ENCODE peak calls at places on chromosomes 1 and 21, in five cellular contexts. S is A549, H is stomach, C is epithelial cell of esophagus, Y is brain microvascular endothelial cell. U is an unnamed sample.
A peak's percentile ranks its signal among the peaks of the same experiment; 100 is the strongest.

GRCh38 chr1:94648225-94649007 is 106.9 kb upstream of the F3 start:
- DNase-seq in S (no peak), H (peak; percentile 68), C (peak; percentile 99), Y (peak; percentile 99), U (no peak)

GRCh38 chr1:37394574-37395464 is 79.6 kb upstream of the ZC3H12A start:
- DNase-seq in S (peak; percentile 28), H (no peak), C (no peak), Y (no peak), U (no peak)

GRCh38 chr1:96865731-96866684 is 144.4 kb downstream of the PTBP2 start:
- DNase-seq in S (peak; percentile 60), H (no peak), C (peak; percentile 87), Y (peak; percentile 89), U (no peak)

GRCh38 chr1:182809414-182809957 is 19.9 kb downstream of the NPL start:
- DNase-seq in S (no peak), H (no peak), C (peak; percentile 30), Y (no peak), U (no peak)

GRCh38 chr1:21503706-21504377 is 5.4 kb upstream of the ALPL start:
- DNase-seq in S (no peak), H (no peak), C (no peak), Y (no peak), U (no peak)

GRCh38 chr1:94270801-94271203 is 33.4 kb upstream of the ARHGAP29 start:
- DNase-seq in S (no peak), H (no peak), C (peak; percentile 75), Y (peak; percentile 61), U (no peak)

GRCh38 chr1:238487931-238488330 is 597.2 kb upstream of the ZP4 start:
- DNase-seq in S (no peak), H (no peak), C (no peak), Y (no peak), U (no peak)

GRCh38 chr1:169047074-169047473 is 59.4 kb upstream of the ATP1B1 start:
- DNase-seq in S (no peak), H (no peak), C (peak; percentile 73), Y (no peak), U (no peak)

GRCh38 chr1:47823016-47823843 is 174.0 kb downstream of the TRABD2B start:
- DNase-seq in S (no peak), H (no peak), C (no peak), Y (no peak), U (no peak)

GRCh38 chr1:54991939-54992338 is 6.8 kb upstream of the BSND start:
- DNase-seq in S (no peak), H (no peak), C (no peak), Y (no peak), U (no peak)

GRCh38 chr1:219699870-219700269 is 87.0 kb upstream of the ZC3H11B start:
- DNase-seq in S (no peak), H (no peak), C (peak; percentile 35), Y (peak; percentile 88), U (no peak)

GRCh38 chr1:26540346-26540745 is 10.8 kb downstream of the RPS6KA1 start:
- DNase-seq in S (no peak), H (no peak), C (no peak), Y (no peak), U (no peak)

GRCh38 chr1:114342376-114342775 is 168.6 kb downstream of the TRIM33 start:
- DNase-seq in S (no peak), H (no peak), C (no peak), Y (no peak), U (no peak)

GRCh38 chr1:175413367-175413766 is 220.8 kb upstream of the KIAA0040 start:
- DNase-seq in S (no peak), H (no peak), C (no peak), Y (no peak), U (no peak)

GRCh38 chr1:73327998-73328397 is 870.0 kb downstream of the LRRIQ3 start:
- DNase-seq in S (no peak), H (no peak), C (no peak), Y (no peak), U (no peak)

GRCh38 chr1:111214086-111214801 is 13.3 kb upstream of the CHI3L2 start:
- DNase-seq in S (no peak), H (no peak), C (peak; percentile 87), Y (no peak), U (no peak)

GRCh38 chr1:114062646-114063045 is 83.4 kb downstream of the OLFML3 start:
- DNase-seq in S (no peak), H (no peak), C (no peak), Y (no peak), U (no peak)

GRCh38 chr1:39104158-39105060 is 78.3 kb downstream of the NDUFS5 start:
- DNase-seq in S (peak; percentile 23), H (no peak), C (no peak), Y (no peak), U (no peak)

GRCh38 chr1:65911679-65912078 is 119.0 kb downstream of the PDE4B start:
- DNase-seq in S (no peak), H (no peak), C (no peak), Y (no peak), U (no peak)

GRCh38 chr21:40769231-40769630 is 77.7 kb downstream of the DSCAM start:
- DNase-seq in S (no peak), H (no peak), C (no peak), Y (no peak), U (no peak)

GRCh38 chr1:162822391-162823200 is 32.1 kb downstream of the HSD17B7 start:
- DNase-seq in S (peak; percentile 17), H (peak; percentile 35), C (peak; percentile 18), Y (no peak), U (peak; percentile 23)

GRCh38 chr1:12153181-12153785 is 13.5 kb upstream of the TNFRSF1B start:
- DNase-seq in S (no peak), H (peak; percentile 53), C (no peak), Y (peak; percentile 72), U (no peak)

GRCh38 chr1:234478481-234479309 is at the start of gene TARBP1:
- DNase-seq in S (peak; percentile 77), H (peak; percentile 70), C (peak; percentile 78), Y (peak; percentile 46), U (peak; percentile 89)

GRCh38 chr1:235074335-235075120 is 54.1 kb downstream of the TOMM20 start:
- DNase-seq in S (peak; percentile 86), H (peak; percentile 68), C (peak; percentile 79), Y (peak; percentile 66), U (peak; percentile 70)

GRCh38 chr1:166165661-166166399 is 971 bp downstream of the FAM78B start:
- DNase-seq in S (peak; percentile 46), H (no peak), C (no peak), Y (no peak), U (peak; percentile 39)

GRCh38 chr1:156885314-156885713 is 8.2 kb upstream of the PEAR1 start:
- DNase-seq in S (no peak), H (no peak), C (no peak), Y (no peak), U (no peak)

GRCh38 chr1:89762801-89763648 is 57.8 kb upstream of the LRRC8D start:
- DNase-seq in S (peak; percentile 73), H (peak; percentile 84), C (peak; percentile 80), Y (peak; percentile 69), U (peak; percentile 82)

GRCh38 chr1:30478799-30479198 is 244.6 kb downstream of the MATN1 start:
- DNase-seq in S (no peak), H (peak; percentile 11), C (no peak), Y (no peak), U (no peak)

GRCh38 chr1:39576016-39576657 is 453 bp downstream of the PABPC4 start:
- DNase-seq in S (no peak), H (peak; percentile 30), C (peak; percentile 14), Y (no peak), U (peak; percentile 61)

GRCh38 chr1:220680085-220680687 is 10.0 kb upstream of the C1orf115 start:
- DNase-seq in S (peak; percentile 51), H (no peak), C (peak; percentile 58), Y (no peak), U (peak; percentile 70)

GRCh38 chr1:228443395-228443794 is 26.7 kb upstream of the TRIM17 start:
- DNase-seq in S (no peak), H (no peak), C (no peak), Y (no peak), U (no peak)

GRCh38 chr1:32239790-32240139 is 7.3 kb upstream of the FAM167B start:
- DNase-seq in S (no peak), H (no peak), C (no peak), Y (no peak), U (no peak)

GRCh38 chr1:203217139-203217621 is 12.3 kb downstream of the CHIT1 start:
- DNase-seq in S (no peak), H (no peak), C (peak; percentile 36), Y (no peak), U (no peak)
- TF ChIP-seq CTCF in S (no peak), H (no peak), C (peak; percentile 28), Y (peak; percentile 40), U (peak; percentile 3)

DNA sequence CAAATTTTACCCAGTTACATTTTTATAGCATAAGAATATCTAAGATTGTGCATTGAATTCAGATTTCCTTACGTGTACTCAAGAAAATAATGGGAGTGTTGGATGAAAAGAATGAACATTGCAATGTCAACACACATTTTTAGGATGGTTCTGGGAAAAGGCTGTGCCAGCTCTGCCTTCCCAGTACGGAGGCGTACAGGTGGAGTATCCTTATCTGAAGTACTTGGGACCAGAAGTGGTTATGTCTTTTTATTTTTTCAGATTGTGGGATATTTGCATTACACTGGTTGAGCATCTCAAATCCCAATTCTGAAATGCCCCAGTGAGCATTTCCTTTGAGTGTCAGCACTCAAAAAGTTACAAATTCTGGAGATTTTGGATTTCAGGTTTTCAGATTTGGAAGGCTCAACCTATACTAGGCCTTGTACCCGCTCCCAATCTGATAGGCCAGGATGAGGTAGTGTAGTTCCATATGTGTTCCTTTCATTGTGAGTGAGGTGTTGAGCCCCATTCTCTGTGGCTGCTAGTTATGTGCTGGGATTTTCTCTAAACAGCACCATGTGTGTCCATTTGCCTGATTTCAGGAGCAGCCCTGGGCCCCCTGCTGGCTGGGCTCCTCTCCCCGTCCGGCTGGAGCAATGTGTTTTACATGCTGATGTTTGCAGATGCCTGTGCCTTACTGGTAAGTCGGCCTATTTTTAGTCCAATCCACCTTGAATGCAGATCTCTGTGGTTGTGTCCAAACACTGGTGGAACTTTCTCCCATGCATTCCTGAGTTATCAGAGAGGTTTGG is 60.8 kb downstream of the SLC37A1 start:
- DNase-seq in S (no peak), H (peak; percentile 25), C (no peak), Y (peak; percentile 35), U (no peak)
- TF ChIP-seq CTCF in S (no peak), H (no peak), C (peak; percentile 17), Y (peak; percentile 67), U (no peak)

GRCh38 chr1:226892534-226892895 is 22.1 kb downstream of the PSEN2 start:
- DNase-seq in S (no peak), H (no peak), C (no peak), Y (no peak), U (no peak)
- TF ChIP-seq CTCF in S (no peak), H (no peak), C (no peak), Y (no peak), U (no peak)

DNA sequence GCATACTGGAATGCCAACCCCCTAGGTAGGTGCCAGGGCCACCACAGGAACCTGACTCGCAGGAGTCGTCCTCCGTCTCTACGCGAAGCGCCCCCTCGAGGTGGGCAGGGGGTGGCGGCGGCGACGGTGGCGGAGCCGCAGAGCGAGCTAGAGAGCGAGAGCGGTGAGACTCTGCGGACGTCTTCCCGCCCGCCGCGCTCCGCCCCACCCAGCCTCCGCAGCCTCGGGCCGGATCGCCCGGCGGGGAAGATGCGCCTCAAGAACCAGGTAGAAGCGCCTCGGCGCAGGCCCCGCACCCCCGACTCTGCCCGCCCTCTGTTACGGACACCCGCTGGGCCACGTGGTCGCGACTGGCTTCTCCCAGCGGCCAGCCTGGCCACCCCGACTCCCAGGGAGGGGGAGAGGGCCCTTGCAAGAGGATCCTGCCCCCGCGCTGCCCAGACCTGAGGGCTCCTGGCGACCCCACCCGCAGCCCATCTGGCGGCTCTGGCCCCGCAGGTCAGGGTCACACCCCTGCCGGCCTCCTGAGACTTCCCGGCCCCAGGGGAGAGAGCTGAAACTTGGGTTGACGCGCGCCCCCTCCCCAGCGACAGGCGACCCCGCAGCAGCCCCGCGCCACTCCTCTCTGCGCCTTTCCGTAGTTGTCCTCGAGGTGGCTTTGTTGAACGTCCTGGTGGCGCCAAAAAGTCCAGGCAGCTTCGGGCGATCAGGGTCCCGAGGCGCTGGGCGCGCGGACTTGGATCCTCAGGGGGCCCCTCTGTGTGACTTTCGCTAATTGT is 24.4 kb upstream of the AGBL4 start:
- DNase-seq in S (peak; percentile 19), H (no peak), C (peak; percentile 1), Y (no peak), U (no peak)
- TF ChIP-seq CTCF in S (peak; percentile 12), H (no peak), C (no peak), Y (peak; percentile 33), U (no peak)